ENCODE peak calls at places on chromosomes 4 and X, in nine cellular contexts. C is activated CD8-positive, alpha-beta memory T cell treated with anti-CD3 and anti-CD28 coated beads, Interleukin-2, amount 50 U/mL, for 4 hours; E is testis; V is activated CD4-positive, alpha-beta T cell treated with anti-CD3 and anti-CD28 coated beads, Interleukin-2, amount 10 ng/mL, durations not matched to agents 7 days and 5 days; P is AG20443; N is HT1080; F is lower lobe of right lung; Z is neural crest cell; Q is activated CD4-positive, CD25-positive, alpha-beta regulatory T cell treated with anti-CD3 and anti-CD28 coated beads, Interleukin-2, amount 50 U/mL, for 72 hours. B is an unnamed sample.

GRCh38 chr4:7384003-7384928 is 50.5 kb downstream of the PSAPL1 start:
- DNase-seq in V (no peak), E (peak), N (no peak), P (no peak), F (peak), Q (peak), Z (no peak), C (no peak), B (no peak)

GRCh38 chrX:153318811-153319210 is 2.8 kb downstream of the PNMA6F start:
- DNase-seq in C (no peak), F (no peak), V (no peak), P (no peak), Z (no peak), E (no peak), Q (no peak), N (no peak), B (no peak)

GRCh38 chrX:107625776-107626175 is 2.5 kb upstream of the PRPS1 start:
- DNase-seq in Q (no peak), C (no peak), Z (no peak), P (no peak), V (no peak), N (no peak), F (no peak), E (no peak), B (no peak)

GRCh38 chrX:133994576-133994975 is 9.2 kb upstream of the GPC3 start:
- DNase-seq in N (no peak), E (no peak), Z (no peak), V (no peak), F (no peak), Q (no peak), P (no peak), C (no peak), B (no peak)

GRCh38 chr4:96315815-96316214 is 475.9 kb downstream of the PDHA2 start:
- DNase-seq in V (no peak), C (no peak), Z (no peak), N (no peak), Q (no peak), F (no peak), P (no peak), E (no peak), B (peak)

GRCh38 chr4:157810137-157810774 is 362.6 kb downstream of the GASK1B start:
- DNase-seq in Q (no peak), V (no peak), F (no peak), E (no peak), C (no peak), Z (no peak), P (no peak), N (no peak), B (peak)

GRCh38 chr4:43496188-43496587 is 603.7 kb downstream of the GRXCR1 start:
- DNase-seq in P (no peak), E (no peak), Z (no peak), N (no peak), C (no peak), Q (no peak), V (no peak), F (no peak), B (no peak)

GRCh38 chrX:118626346-118626745 is 101.1 kb upstream of the IL13RA1 start:
- DNase-seq in N (no peak), F (no peak), P (no peak), Z (no peak), Q (no peak), E (no peak), C (no peak), V (no peak), B (no peak)

GRCh38 chrX:149021164-149021563 is 483.9 kb downstream of the IDS start:
- DNase-seq in Z (no peak), N (no peak), V (no peak), F (no peak), E (no peak), P (no peak), C (no peak), Q (no peak), B (no peak)

GRCh38 chrX:21926527-21927278 is 13.8 kb upstream of the SMS start:
- DNase-seq in N (peak), F (no peak), V (no peak), P (peak), C (no peak), Q (no peak), Z (no peak), E (no peak), B (peak)

GRCh38 chr4:86640469-86640868 is 46.4 kb downstream of the PTPN13 start:
- DNase-seq in C (no peak), E (no peak), Z (no peak), Q (no peak), V (no peak), F (no peak), N (no peak), P (no peak), B (peak)

GRCh38 chr4:114384629-114385028 is 214.0 kb upstream of the UGT8 start:
- DNase-seq in Z (no peak), C (no peak), N (no peak), E (no peak), V (peak), Q (no peak), F (no peak), P (peak), B (peak)

GRCh38 chr4:26020083-26020668 is 106.2 kb downstream of the SMIM20 start:
- DNase-seq in N (peak), P (peak), E (no peak), V (no peak), Q (no peak), Z (no peak), C (no peak), F (no peak), B (peak)

GRCh38 chr4:26080876-26081628 is 167.0 kb downstream of the SMIM20 start:
- DNase-seq in F (no peak), E (no peak), V (no peak), Z (no peak), N (no peak), C (no peak), P (no peak), Q (no peak), B (no peak)

GRCh38 chrX:129235903-129236302 is 287.4 kb downstream of the SMARCA1 start:
- DNase-seq in Q (no peak), Z (no peak), P (no peak), V (no peak), F (no peak), E (no peak), C (no peak), N (no peak), B (peak)

GRCh38 chr4:6763330-6763851 is 19.1 kb upstream of the KIAA0232 start:
- DNase-seq in N (no peak), Z (no peak), Q (no peak), V (no peak), E (no peak), F (peak), C (no peak), P (no peak), B (peak)

GRCh38 chrX:46642145-46642544 is 68.6 kb downstream of the CHST7 start:
- DNase-seq in N (peak), P (peak), Q (no peak), V (peak), C (no peak), Z (no peak), F (no peak), E (no peak), B (peak)

GRCh38 chr4:149371021-149371420 is 444.6 kb downstream of the IQCM start:
- DNase-seq in Q (no peak), Z (no peak), V (no peak), N (peak), E (peak), C (no peak), P (peak), F (no peak), B (peak)

GRCh38 chr4:42845586-42845985 is 46.9 kb upstream of the GRXCR1 start:
- DNase-seq in V (no peak), Q (no peak), C (no peak), N (no peak), F (no peak), E (no peak), P (no peak), Z (no peak), B (no peak)

GRCh38 chr4:126957555-126958440 is 675.0 kb upstream of the INTU start:
- DNase-seq in N (no peak), P (peak), F (no peak), E (no peak), C (no peak), Z (no peak), V (no peak), Q (no peak), B (peak)

GRCh38 chr4:42296196-42296595 is 101.1 kb upstream of the SHISA3 start:
- DNase-seq in F (no peak), E (no peak), Z (no peak), Q (no peak), P (no peak), V (no peak), N (peak), C (no peak), B (peak)

GRCh38 chrX:134020910-134021309 is 35.5 kb upstream of the GPC3 start:
- DNase-seq in Z (no peak), E (no peak), V (no peak), P (no peak), Q (no peak), N (no peak), F (no peak), C (no peak), B (peak)

GRCh38 chr4:129972257-129972656 is 876.3 kb downstream of the C4orf33 start:
- DNase-seq in Q (no peak), V (no peak), E (no peak), N (no peak), F (no peak), C (no peak), Z (no peak), P (no peak), B (peak)

GRCh38 chr4:101232074-101232776 is 115.1 kb downstream of the PPP3CA start:
- DNase-seq in N (peak), P (peak), C (no peak), Z (no peak), Q (no peak), V (no peak), F (no peak), E (no peak), B (peak)

GRCh38 chr4:53023640-53024299 is 161.7 kb downstream of the RASL11B start:
- DNase-seq in F (no peak), Q (no peak), V (no peak), Z (no peak), P (no peak), N (no peak), C (no peak), E (no peak), B (no peak)

GRCh38 chrX:44071070-44071645 is 98.0 kb upstream of the NDP start:
- DNase-seq in E (no peak), P (no peak), F (no peak), Z (no peak), N (no peak), C (no peak), Q (no peak), V (no peak), B (no peak)

GRCh38 chr4:86033171-86033570 is 326.7 kb downstream of the MAPK10 start:
- DNase-seq in C (no peak), P (peak), Q (no peak), V (no peak), E (peak), F (peak), N (peak), Z (no peak), B (peak)

GRCh38 chr4:89125901-89126435 is 14.6 kb downstream of the TIGD2 start:
- DNase-seq in E (no peak), C (no peak), V (no peak), P (no peak), Q (no peak), F (no peak), N (no peak), Z (no peak), B (no peak)

GRCh38 chr4:8254076-8254475 is 15.5 kb upstream of the HTRA3 start:
- DNase-seq in C (no peak), Q (no peak), V (no peak), Z (no peak), P (no peak), F (no peak), N (no peak), E (no peak), B (no peak)

GRCh38 chrX:74325130-74326059 is 21.4 kb downstream of the ZCCHC13 start:
- DNase-seq in N (no peak), P (no peak), Z (no peak), V (no peak), F (no peak), E (no peak), Q (no peak), C (peak), B (no peak)

GRCh38 chr4:175087156-175087555 is 169.0 kb downstream of the ADAM29 start:
- DNase-seq in Z (no peak), E (no peak), P (no peak), Q (no peak), C (no peak), N (no peak), V (no peak), F (no peak), B (peak)

GRCh38 chr4:83981156-83981555 is 445.2 kb downstream of the GPAT3 start:
- DNase-seq in P (no peak), Z (no peak), Q (no peak), C (no peak), N (no peak), E (no peak), V (no peak), F (no peak), B (no peak)

GRCh38 chr4:185566972-185567749 is 31.9 kb upstream of the PDLIM3 start:
- DNase-seq in Z (no peak), E (peak), C (no peak), Q (no peak), N (peak), V (no peak), F (no peak), P (peak), B (no peak)

GRCh38 chrX:47563801-47564315 is 2.9 kb downstream of the ARAF start:
- DNase-seq in E (no peak), F (no peak), Z (no peak), V (no peak), P (no peak), Q (no peak), C (no peak), N (no peak), B (no peak)

B was measured in MCF 10A.